ENCODE peak calls at places on chromosomes 13 and 19, in four cellular contexts. E is heart left ventricle; W is ascending aorta; H is activated T-helper 2 cell treated with anti-CD3 and anti-CD28 coated beads, Interferon-gamma antibody, Interleukin-2, Interleukin-4, amounts not matched to agents 10 μg/mL and 5 μg/mL and 100 μg/mL, durations not matched to agents 14 hours and 24 hours and 36 hours. V is an unnamed sample.

GRCh38 chr19:2315818-2316353 is 7.9 kb upstream of the LINGO3 start:
- DNase-seq in H (no peak), E (peak; percentile 73), W (peak; percentile 50), V (no peak)

GRCh38 chr13:62250501-62251175 is 835.0 kb upstream of the PCDH20 start:
- DNase-seq in E (no peak), H (no peak), W (no peak), V (no peak)

GRCh38 chr19:10694706-10695105 is 6.5 kb upstream of the QTRT1 start:
- DNase-seq in H (no peak), E (no peak), W (no peak), V (no peak)

GRCh38 chr13:114077121-114077937 is 55.1 kb downstream of the RASA3 start:
- DNase-seq in W (no peak), E (no peak), H (no peak), V (no peak)

GRCh38 chr13:73412933-73413332 is 354.1 kb downstream of the KLF5 start:
- DNase-seq in H (no peak), E (no peak), W (no peak), V (no peak)

GRCh38 chr13:80263745-80264513 is 77.0 kb downstream of the SPRY2 start:
- DNase-seq in W (no peak), H (no peak), E (no peak), V (no peak)

GRCh38 chr13:23724196-23724970 is 154.2 kb downstream of the TNFRSF19 start:
- DNase-seq in E (no peak), W (no peak), H (no peak), V (no peak)

GRCh38 chr13:36332986-36333385 is 13.2 kb downstream of the SPART start:
- DNase-seq in W (no peak), E (no peak), H (no peak), V (no peak)

GRCh38 chr19:728011-728410 is 19.3 kb downstream of the PALM start:
- DNase-seq in W (no peak), E (peak; percentile 91), H (no peak), V (no peak)

GRCh38 chr13:53189162-53189561 is 160.5 kb downstream of the OLFM4 start:
- DNase-seq in W (no peak), E (no peak), H (no peak), V (no peak)

GRCh38 chr19:39557791-39558622 is 18.0 kb upstream of the EID2 start:
- DNase-seq in W (no peak), H (no peak), E (no peak), V (no peak)

GRCh38 chr19:45008554-45008953 is 7.3 kb downstream of the RELB start:
- DNase-seq in E (no peak), W (no peak), H (no peak), V (no peak)

GRCh38 chr19:40355975-40356680 is 7.6 kb downstream of the PLD3 start:
- DNase-seq in E (no peak), W (no peak), H (no peak), V (no peak)

GRCh38 chr19:55691561-55692481 is 16.8 kb downstream of the EPN1 start:
- DNase-seq in E (no peak), W (no peak), H (no peak), V (no peak)

GRCh38 chr13:62139597-62139996 is 723.9 kb upstream of the PCDH20 start:
- DNase-seq in W (no peak), E (no peak), H (no peak), V (no peak)

GRCh38 chr19:1063030-1063908 is 3.7 kb upstream of the ARHGAP45 start:
- DNase-seq in E (no peak), W (no peak), H (peak; percentile 68), V (peak; percentile 65)

GRCh38 chr19:43318203-43318602 is 35.3 kb upstream of the CD177 start:
- DNase-seq in H (no peak), W (no peak), E (no peak), V (no peak)

GRCh38 chr19:14248578-14249011 is 42.6 kb upstream of the ADGRL1 start:
- DNase-seq in H (no peak), E (peak; percentile 38), W (no peak), V (no peak)

GRCh38 chr19:35344511-35345031 is 3.1 kb upstream of the FFAR1 start:
- DNase-seq in H (no peak), W (no peak), E (no peak), V (no peak)

GRCh38 chr13:98556968-98557591 is 19.8 kb downstream of the STK24 start:
- DNase-seq in W (no peak), H (no peak), E (no peak), V (no peak)

GRCh38 chr13:72537400-72537780 is 190.0 kb downstream of the MZT1 start:
- DNase-seq in W (no peak), H (no peak), E (no peak), V (no peak)

GRCh38 chr19:8322638-8322997 is 1.3 kb downstream of the RPS28 start:
- DNase-seq in E (no peak), W (no peak), H (no peak), V (no peak)

GRCh38 chr19:45506246-45506990 is 861 bp upstream of the VASP start:
- DNase-seq in H (peak; percentile 95), E (peak; percentile 96), W (peak; percentile 73), V (peak; percentile 97)

GRCh38 chr13:91346848-91347211 is 657 bp upstream of the MIR17HG start:
- DNase-seq in W (no peak), E (no peak), H (peak; percentile 37), V (no peak)

GRCh38 chr19:14432817-14433453 is at the start of gene PKN1:
- DNase-seq in H (peak; percentile 48), E (peak; percentile 79), W (no peak), V (peak; percentile 53)

GRCh38 chr19:46480409-46480808 is 9.0 kb upstream of the PNMA8A start:
- DNase-seq in E (peak; percentile 52), W (no peak), H (no peak), V (no peak)

GRCh38 chr13:99800951-99801350 is 170.6 kb downstream of the ZIC5 start:
- DNase-seq in W (no peak), H (no peak), E (no peak), V (no peak)

GRCh38 chr13:30510091-30510490 is 44.4 kb upstream of the HMGB1 start:
- DNase-seq in E (no peak), H (no peak), W (no peak), V (no peak)